ENCODE peak calls at places on chromosome X, in four cellular contexts. R, W, L and E are unnamed samples. For H3K4me1, the result is how much of the 10 kb centered on the place peaks cover.

GRCh38 chrX:45621356-45622041 is 420.8 kb upstream of the DIPK2B start:
- DNase-seq in L (no peak), R (no peak), W (peak), E (no peak)

GRCh38 chrX:13692771-13693231 is 3.9 kb downstream of the RAB9A start:
- DNase-seq in L (no peak), W (peak), R (no peak), E (no peak)

GRCh38 chrX:102155806-102156179 is at the start of gene BEX5:
- DNase-seq in R (peak), W (no peak), L (peak), E (peak)

GRCh38 chrX:68684291-68684918 is 36.9 kb downstream of the STARD8 start:
- DNase-seq in L (no peak), R (peak), W (no peak), E (no peak)

GRCh38 chrX:14266702-14267101 is 237.0 kb upstream of the GEMIN8 start:
- DNase-seq in R (no peak), W (no peak), L (no peak), E (no peak)

GRCh38 chrX:69314436-69315348 is 149.4 kb upstream of the PJA1 start:
- DNase-seq in L (no peak), W (no peak), R (no peak), E (no peak)

GRCh38 chrX:96835660-96836289 is 47.9 kb upstream of the RPA4 start:
- DNase-seq in R (no peak), L (no peak), W (no peak), E (no peak)

GRCh38 chrX:45003080-45003479 is 130.1 kb downstream of the KDM6A start:
- DNase-seq in L (no peak), W (no peak), R (no peak), E (no peak)

GRCh38 chrX:103941201-103941975 is 21.0 kb upstream of the TMSB15B start:
- DNase-seq in L (peak), W (peak), R (no peak), E (peak)

GRCh38 chrX:53300157-53300556 is 18.8 kb upstream of the IQSEC2 start:
- DNase-seq in L (no peak), R (peak), W (no peak), E (no peak)

GRCh38 chrX:136047969-136048368 is 62.7 kb downstream of the SLC9A6 start:
- DNase-seq in R (no peak), L (no peak), W (peak), E (no peak)

GRCh38 chrX:12903646-12904045 is 2.8 kb upstream of the TLR8 start:
- DNase-seq in R (no peak), L (no peak), W (no peak), E (no peak)

GRCh38 chrX:106726485-106727437 is at the start of gene RNF128:
- DNase-seq in W (peak), L (peak), R (no peak), E (peak)

GRCh38 chrX:121671649-121672048 is 624.2 kb downstream of the GLUD2 start:
- DNase-seq in L (peak), W (no peak), R (no peak), E (no peak)

GRCh38 chrX:150821971-150822370 is 76.5 kb downstream of the CD99L2 start:
- DNase-seq in R (no peak), W (no peak), L (no peak), E (no peak)

GRCh38 chrX:154979671-154980070 is 42.9 kb downstream of the F8 start:
- DNase-seq in W (no peak), L (no peak), R (no peak), E (no peak)

GRCh38 chrX:13144927-13145659 is 100.7 kb upstream of the FAM9C start:
- DNase-seq in R (no peak), L (no peak), W (peak), E (no peak)

GRCh38 chrX:3232262-3232950 is 114.0 kb downstream of the MXRA5 start:
- DNase-seq in W (no peak), R (no peak), L (no peak), E (no peak)

GRCh38 chrX:32987139-32987538 is 224.2 kb downstream of the DMD start:
- DNase-seq in L (no peak), R (no peak), W (no peak), E (no peak)

GRCh38 chrX:2489446-2490445 is 11.0 kb downstream of the DHRSX start:
- DNase-seq in L (no peak), R (no peak), W (no peak), E (no peak)

GRCh38 chrX:64570204-64570603 is 175.0 kb upstream of the MTMR8 start:
- DNase-seq in W (no peak), R (no peak), L (no peak), E (no peak)

GRCh38 chrX:131040781-131041180 is 17.4 kb upstream of the ARHGAP36 start:
- DNase-seq in R (no peak), L (no peak), W (no peak), E (no peak)

GRCh38 chrX:110145854-110146253 is 142.9 kb downstream of the TMEM164 start:
- DNase-seq in R (no peak), W (peak), L (peak), E (peak)

GRCh38 chrX:101397779-101398178 is 7.0 kb downstream of the RPL36A start:
- DNase-seq in L (no peak), W (peak), R (no peak), E (no peak)

GRCh38 chrX:110204986-110205385 is 112.9 kb downstream of the AMMECR1 start:
- DNase-seq in L (no peak), R (no peak), W (peak), E (no peak)

GRCh38 chrX:76148753-76149152 is 24.1 kb upstream of the PBDC1 start:
- DNase-seq in W (peak), R (peak), L (peak), E (peak)

DNA sequence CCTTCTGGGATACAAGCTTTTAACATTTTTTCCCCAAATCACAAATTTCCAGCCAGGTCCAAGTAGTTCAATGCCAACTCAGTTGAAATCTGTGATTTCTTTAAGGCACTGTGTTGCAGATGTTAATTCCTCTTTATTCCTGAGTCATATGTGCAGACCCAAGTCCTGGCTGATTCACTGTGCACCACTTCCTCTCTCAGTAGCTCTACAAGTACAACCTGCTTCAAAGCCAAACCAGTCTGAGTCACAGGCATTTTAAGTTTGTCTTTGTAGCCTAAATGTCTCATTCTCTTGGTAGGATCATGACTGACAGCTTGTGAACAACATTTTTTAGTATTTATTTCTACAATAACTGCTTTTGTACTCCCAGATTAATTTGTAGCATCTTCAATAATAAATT is 165.6 kb upstream of the S100G start:
- DNase-seq in W (peak), R (no peak), L (no peak), E (peak)
- H3K4me1 ChIP-seq in W (under half), R (under half), L (under half), E (under half)

GRCh38 chrX:139091878-139092277 is 380.4 kb upstream of the FGF13 start:
- DNase-seq in L (no peak), W (no peak), R (no peak), E (no peak)
- H3K4me1 ChIP-seq in L (under half), W (under half), R (under half), E (under half)

GRCh38 chrX:38260231-38260630 is 39.6 kb upstream of the SRPX start:
- DNase-seq in L (no peak), R (no peak), W (no peak), E (peak)

GRCh38 chrX:38256019-38256418 is 35.3 kb upstream of the SRPX start:
- DNase-seq in L (no peak), R (no peak), W (no peak), E (no peak)
- H3K4me1 ChIP-seq in L (under half), R (under half), W (under half), E (under half)

DNA sequence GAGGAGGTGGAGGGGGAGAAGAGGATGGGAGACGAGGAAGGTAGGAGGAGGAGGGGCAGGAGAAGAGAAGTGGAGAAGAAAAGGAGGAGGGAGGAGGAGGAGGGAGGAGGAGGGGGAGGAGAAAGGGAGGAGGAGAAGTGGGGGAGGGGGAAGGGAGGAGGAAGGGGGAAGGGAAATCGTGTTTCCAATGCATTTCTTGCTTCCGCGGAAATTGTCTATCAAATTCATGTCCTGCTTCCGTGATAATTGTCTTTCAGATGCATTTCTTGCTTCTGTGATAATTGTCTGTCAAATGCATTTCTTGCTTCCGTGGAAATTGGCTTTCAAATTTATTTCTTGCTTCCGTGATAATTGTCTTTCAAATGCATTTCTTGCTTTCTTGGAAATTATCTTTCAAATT is 43.3 kb downstream of the CRLF2 start:
- DNase-seq in W (no peak), L (no peak), R (no peak), E (no peak)
- H3K4me1 ChIP-seq in W (under half), L (under half), R (under half), E (under half)

GRCh38 chrX:10045327-10046000 is 78.3 kb downstream of the CLDN34 start:
- DNase-seq in R (no peak), L (no peak), W (no peak), E (no peak)
- H3K4me1 ChIP-seq in R (under half), L (under half), W (under half), E (under half)

DNA sequence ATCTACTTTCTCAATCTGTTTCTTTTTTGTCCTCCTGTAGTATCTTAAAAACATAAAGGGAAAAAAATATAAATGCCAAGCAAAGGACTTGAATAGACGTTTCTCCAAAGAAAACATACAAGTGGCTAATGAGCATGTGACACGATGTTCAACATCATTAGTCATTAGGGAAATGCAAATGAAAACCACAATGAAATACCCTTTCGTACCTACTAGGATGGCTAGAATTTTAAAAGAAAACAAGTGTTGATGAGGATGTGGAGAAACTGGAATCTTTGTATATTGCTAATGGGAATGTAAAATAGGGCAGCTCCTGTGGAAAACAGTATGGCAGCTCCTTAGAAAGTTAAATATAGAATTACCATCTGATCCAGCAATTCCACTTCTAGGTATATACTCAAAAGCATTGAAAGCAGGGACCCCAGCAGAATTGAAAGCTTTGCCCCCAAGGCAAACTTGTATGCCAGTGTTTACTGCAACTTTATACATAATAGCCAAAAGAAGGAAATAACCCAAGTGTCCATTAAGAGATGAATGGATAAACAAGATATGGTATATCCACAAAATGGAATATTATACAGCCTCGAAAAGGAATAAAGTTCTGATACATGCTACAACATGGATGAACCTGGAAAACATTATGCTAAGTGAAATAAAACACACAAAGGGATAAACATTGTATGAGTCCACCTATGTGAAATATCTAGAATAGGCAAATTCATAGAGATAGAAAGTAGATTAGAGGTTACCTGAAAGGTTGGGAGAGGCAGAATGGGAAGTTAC is 138.3 kb downstream of the SH3KBP1 start:
- DNase-seq in L (no peak), R (no peak), W (no peak), E (no peak)
- H3K4me1 ChIP-seq in L (under half), R (under half), W (under half), E (under half)

DNA sequence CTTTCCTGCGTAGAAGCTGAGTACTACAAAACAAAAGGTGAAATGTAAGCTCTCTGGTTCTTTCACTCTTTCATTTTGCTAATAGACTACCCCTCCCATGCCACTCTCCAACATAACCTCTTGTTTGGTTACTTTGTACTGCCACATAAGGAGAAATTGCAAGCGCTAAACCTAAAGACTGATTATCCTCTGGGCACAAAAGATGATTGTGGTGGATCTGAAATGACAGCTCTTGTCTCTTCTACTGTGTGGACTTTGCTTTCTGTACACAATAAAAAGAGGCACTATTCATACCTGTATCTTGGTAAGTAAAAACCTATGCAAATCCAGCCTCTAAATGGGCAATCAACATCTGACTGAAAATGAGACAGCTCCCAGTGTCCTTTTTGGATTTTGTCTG is 5.3 kb downstream of the MBNL3 start:
- DNase-seq in W (no peak), R (no peak), L (no peak), E (no peak)
- H3K4me1 ChIP-seq in W (under half), R (under half), L (half or more), E (under half)

GRCh38 chrX:153878285-153878779 is 7.6 kb downstream of the L1CAM start:
- DNase-seq in W (no peak), R (no peak), L (no peak), E (no peak)
- H3K4me1 ChIP-seq in W (under half), R (under half), L (under half), E (under half)

GRCh38 chrX:40097101-40097491 is 662 bp downstream of the BCOR start:
- DNase-seq in R (no peak), W (no peak), L (no peak), E (no peak)
- H3K4me1 ChIP-seq in R (under half), W (under half), L (under half), E (under half)